ENCODE peak calls at places on chromosomes 13 and 19, in six cellular contexts. O is GM12878, H is heart left ventricle, E is HepG2, P is body of pancreas, R is right lobe of liver. G is an unnamed sample.
A peak's percentile ranks its signal among the peaks of the same experiment; 100 is the strongest.

GRCh38 chr13:41137951-41138350 is 5.3 kb upstream of the KBTBD6 start:
- ATAC-seq in R (no peak), P (no peak), H (no peak), E (no peak), O (no peak), G (no peak)

GRCh38 chr13:111658150-111659100 is 338.0 kb downstream of the TEX29 start:
- ATAC-seq in R (no peak), O (no peak), H (no peak), E (no peak), P (no peak), G (no peak)

GRCh38 chr13:43245374-43245964 is 222.1 kb downstream of the DNAJC15 start:
- ATAC-seq in R (no peak), P (no peak), O (no peak), E (no peak), H (no peak), G (no peak)

GRCh38 chr19:53193534-53194222 is 520 bp upstream of the ZNF665 start:
- ATAC-seq in H (no peak), O (no peak), R (no peak), P (no peak), E (no peak), G (no peak)

GRCh38 chr13:72804301-72804700 is 22.4 kb downstream of the PIBF1 start:
- ATAC-seq in H (no peak), E (no peak), P (no peak), R (no peak), O (no peak), G (no peak)

GRCh38 chr13:37348916-37349653 is 243.6 kb upstream of the CSNK1A1L start:
- ATAC-seq in O (no peak), H (no peak), R (no peak), E (no peak), P (no peak), G (no peak)

GRCh38 chr19:49020931-49021895 is 2.9 kb downstream of the CGB3 start:
- ATAC-seq in O (peak; percentile 16), E (no peak), R (no peak), H (no peak), P (no peak), G (no peak)

GRCh38 chr13:113637262-113638160 is 20.5 kb downstream of the ATP4B start:
- ATAC-seq in R (no peak), P (no peak), H (no peak), O (no peak), E (no peak), G (no peak)

GRCh38 chr19:8355631-8356402 is 8.1 kb upstream of the ANGPTL4 start:
- ATAC-seq in O (peak; percentile 35), R (peak; percentile 63), H (peak; percentile 86), P (peak; percentile 62), E (peak; percentile 59), G (peak; percentile 72)

GRCh38 chr13:42022796-42023493 is 25.5 kb upstream of the DGKH start:
- ATAC-seq in R (no peak), E (no peak), P (no peak), O (no peak), H (no peak), G (no peak)

GRCh38 chr19:51600940-51601575 is 29.1 kb downstream of the SIGLEC5 start:
- ATAC-seq in E (no peak), R (no peak), H (peak; percentile 12), O (peak; percentile 47), P (no peak), G (no peak)

GRCh38 chr13:46855664-46856063 is 41.2 kb downstream of the HTR2A start:
- ATAC-seq in E (no peak), H (no peak), P (no peak), R (no peak), O (no peak), G (no peak)

GRCh38 chr13:34941436-34941834 is 635 bp upstream of the NBEA start:
- ATAC-seq in R (no peak), H (peak; percentile 23), P (no peak), E (peak; percentile 16), O (no peak), G (peak; percentile 14)

GRCh38 chr19:35718345-35719041 is 690 bp downstream of the KMT2B start:
- ATAC-seq in O (no peak), E (no peak), P (no peak), H (no peak), R (no peak), G (no peak)

GRCh38 chr19:37551123-37551993 is 43.2 kb downstream of the ZNF571 start:
- ATAC-seq in O (no peak), P (no peak), H (peak; percentile 92), R (no peak), E (no peak), G (no peak)

GRCh38 chr13:75770164-75771145 is 134.3 kb downstream of the LMO7 start:
- ATAC-seq in R (peak; percentile 52), E (peak; percentile 38), O (no peak), H (no peak), P (peak; percentile 24), G (peak; percentile 46)

GRCh38 chr13:42985312-42986175 is 6.5 kb downstream of the EPSTI1 start:
- ATAC-seq in E (peak; percentile 77), P (peak; percentile 38), O (peak; percentile 15), R (peak; percentile 97), H (peak; percentile 82), G (peak; percentile 83)

GRCh38 chr13:36766295-36766694 is 52.7 kb upstream of the RFXAP start:
- ATAC-seq in H (no peak), R (no peak), P (no peak), O (no peak), E (no peak), G (no peak)

GRCh38 chr19:2249010-2249866 is at the start of gene AMH:
- ATAC-seq in E (no peak), O (peak; percentile 9), H (no peak), R (peak; percentile 1), P (no peak), G (no peak)

GRCh38 chr19:3151563-3152430 is 16.0 kb downstream of the GNA15 start:
- ATAC-seq in R (no peak), O (no peak), P (no peak), E (no peak), H (no peak), G (no peak)

GRCh38 chr19:49932041-49932451 is 2.7 kb upstream of the NUP62 start:
- ATAC-seq in H (no peak), O (no peak), R (no peak), P (no peak), E (no peak), G (no peak)

GRCh38 chr13:108777421-108778420 is 148.3 kb downstream of the MYO16 start:
- ATAC-seq in E (no peak), P (peak; percentile 18), R (no peak), O (no peak), H (no peak), G (no peak)

GRCh38 chr13:96650301-96650886 is 343.9 kb downstream of the OXGR1 start:
- ATAC-seq in O (peak; percentile 89), P (no peak), E (no peak), R (no peak), H (no peak), G (no peak)

GRCh38 chr13:96651598-96651997 is 342.7 kb downstream of the OXGR1 start:
- ATAC-seq in R (peak; percentile 33), E (no peak), P (no peak), O (no peak), H (no peak), G (no peak)

DNA sequence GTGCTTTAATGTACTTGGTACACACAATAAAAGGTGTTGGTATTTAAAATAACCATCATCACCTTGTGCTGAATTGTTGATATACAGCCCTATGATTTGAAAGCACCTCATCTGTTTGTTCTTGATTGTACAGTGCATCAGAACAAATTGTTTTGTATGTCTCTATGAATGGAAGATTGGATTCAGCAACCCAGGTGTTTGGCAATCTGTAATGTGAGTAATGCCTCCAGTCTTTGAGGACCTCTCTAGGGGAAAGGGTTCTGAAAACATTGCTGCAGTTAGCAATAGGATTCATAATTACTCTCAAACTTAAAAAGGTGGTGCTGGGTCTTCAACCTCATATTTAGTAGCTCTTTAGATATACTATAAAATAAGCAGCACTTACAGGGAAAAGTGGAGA is 341.8 kb downstream of the OXGR1 start:
- ATAC-seq in O (no peak), H (no peak), P (no peak), R (no peak), E (no peak), G (no peak)
- TF ChIP-seq CTCF in O (no peak), H (no peak), P (no peak), R (no peak), E (no peak), G (no peak)

GRCh38 chr19:5118026-5118425 is 149.1 kb downstream of the KDM4B start:
- ATAC-seq in O (no peak), E (no peak), R (no peak), H (no peak), P (no peak), G (no peak)
- TF ChIP-seq POLR2A in O (peak; percentile 1), E (no peak), R (no peak), H (no peak), P (no peak), G (no peak)

GRCh38 chr19:5038631-5039271 is 69.8 kb downstream of the KDM4B start:
- ATAC-seq in R (peak; percentile 24), H (no peak), O (peak; percentile 55), P (no peak), E (peak; percentile 59), G (peak; percentile 46)
- TF ChIP-seq CTCF in R (peak; percentile 33), H (peak; percentile 38), O (peak; percentile 44), P (peak; percentile 53), E (peak; percentile 47), G (peak; percentile 49)

GRCh38 chr13:49495783-49496762 is at the start of gene PHF11:
- ATAC-seq in P (peak; percentile 86), O (peak; percentile 86), R (peak; percentile 87), E (peak; percentile 90), H (peak; percentile 91), G (peak; percentile 90)
- TF ChIP-seq POLR2A in P (peak; percentile 88), O (peak; percentile 88), R (peak; percentile 68), E (peak; percentile 7), H (peak; percentile 43), G (peak; percentile 48)

DNA sequence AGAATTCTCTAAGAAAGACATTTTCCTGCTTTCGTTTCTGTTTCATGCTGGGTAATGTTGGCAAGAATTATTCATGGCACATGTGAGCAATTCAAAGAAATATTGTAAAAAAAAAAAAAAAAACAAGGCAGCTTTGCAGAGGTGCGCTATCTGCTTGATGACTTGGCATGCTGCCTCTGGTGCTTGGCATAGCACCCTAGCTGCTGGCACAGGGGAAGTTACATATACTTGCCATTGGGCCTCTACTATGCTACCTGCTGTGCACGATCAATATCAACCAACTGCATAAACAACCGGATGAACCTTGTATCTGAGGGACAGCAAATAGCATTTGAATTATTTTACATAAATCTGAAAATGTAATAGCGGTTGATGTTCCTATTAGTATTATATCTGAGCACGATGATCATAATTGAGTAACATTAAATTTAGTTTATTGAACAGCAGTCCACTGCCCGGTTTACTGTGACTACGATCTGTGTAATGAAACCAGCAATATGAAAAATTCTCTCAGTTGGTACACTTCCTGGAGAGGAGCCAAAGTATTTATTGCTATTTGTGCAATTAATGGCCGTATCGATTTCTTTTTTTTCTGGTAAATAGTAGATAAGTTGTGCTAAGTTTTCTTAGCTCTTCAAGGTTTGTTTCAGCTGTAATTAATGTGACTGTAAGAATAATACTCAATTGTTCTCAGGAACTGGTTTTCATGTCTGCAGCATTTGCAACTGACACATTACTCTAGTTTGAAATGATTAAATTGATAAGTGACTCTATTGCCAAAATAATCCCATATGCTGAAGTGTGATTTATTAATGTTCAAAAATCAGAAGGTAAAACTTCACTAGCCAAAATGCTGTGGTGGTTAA is 717.3 kb downstream of the DACH1 start:
- ATAC-seq in P (peak; percentile 84), O (no peak), H (no peak), R (no peak), E (no peak), G (no peak)
- TF ChIP-seq CTCF in P (no peak), O (no peak), H (no peak), R (no peak), E (no peak), G (no peak)

GRCh38 chr19:4342421-4343055 is 824 bp upstream of the MPND start:
- ATAC-seq in P (peak; percentile 87), O (peak; percentile 95), H (peak; percentile 96), R (peak; percentile 86), E (peak; percentile 93), G (peak; percentile 95)
- TF ChIP-seq POLR2A in P (peak; percentile 88), O (peak; percentile 92), H (peak; percentile 93), R (peak; percentile 76), E (peak; percentile 91), G (peak; percentile 83)